ENCODE peak calls at places on chromosomes 6 and 20, in four cellular contexts. J, C, Z and B are unnamed samples.

GRCh38 chr20:32762754-32763201 is 593 bp downstream of the DNMT3B start:
- DNase-seq in J (no peak), C (no peak), Z (peak), B (no peak)

GRCh38 chr6:42166444-42167141 is 6.6 kb upstream of the GUCA1A start:
- DNase-seq in J (no peak), C (peak), Z (peak), B (peak)

GRCh38 chr20:61280217-61280980 is 28.3 kb downstream of the CDH4 start:
- DNase-seq in J (no peak), C (no peak), Z (no peak), B (no peak)

GRCh38 chr20:56974499-56975250 is 291.8 kb downstream of the BMP7 start:
- DNase-seq in J (no peak), C (peak), Z (peak), B (peak)

GRCh38 chr6:9025796-9026195 is 590.5 kb upstream of the SLC35B3 start:
- DNase-seq in J (no peak), C (no peak), Z (peak), B (no peak)

GRCh38 chr6:42315991-42316378 is 98.3 kb upstream of the MRPS10 start:
- DNase-seq in J (no peak), C (no peak), Z (peak), B (peak)

GRCh38 chr6:62775427-62776022 is 435.7 kb upstream of the FKBP1C start:
- DNase-seq in J (no peak), C (no peak), Z (peak), B (no peak)

GRCh38 chr6:159116343-159116742 is 52.9 kb upstream of the FNDC1 start:
- DNase-seq in J (peak), C (no peak), Z (no peak), B (no peak)

GRCh38 chr6:39167866-39168625 is 53.1 kb upstream of the SAYSD1 start:
- DNase-seq in J (no peak), C (no peak), Z (no peak), B (no peak)

GRCh38 chr20:53786071-53786444 is 192.4 kb upstream of the ZNF217 start:
- DNase-seq in J (no peak), C (no peak), Z (no peak), B (no peak)

GRCh38 chr6:11763460-11764249 is 14.9 kb downstream of the ADTRP start:
- DNase-seq in J (no peak), C (no peak), Z (no peak), B (no peak)

GRCh38 chr6:11764250-11764604 is 14.4 kb downstream of the ADTRP start:
- DNase-seq in J (no peak), C (no peak), Z (no peak), B (no peak)

GRCh38 chr6:11767458-11767857 is 11.1 kb downstream of the ADTRP start:
- DNase-seq in J (no peak), C (no peak), Z (no peak), B (no peak)

GRCh38 chr6:11766589-11767450 is 11.8 kb downstream of the ADTRP start:
- DNase-seq in J (no peak), C (no peak), Z (peak), B (peak)

DNA sequence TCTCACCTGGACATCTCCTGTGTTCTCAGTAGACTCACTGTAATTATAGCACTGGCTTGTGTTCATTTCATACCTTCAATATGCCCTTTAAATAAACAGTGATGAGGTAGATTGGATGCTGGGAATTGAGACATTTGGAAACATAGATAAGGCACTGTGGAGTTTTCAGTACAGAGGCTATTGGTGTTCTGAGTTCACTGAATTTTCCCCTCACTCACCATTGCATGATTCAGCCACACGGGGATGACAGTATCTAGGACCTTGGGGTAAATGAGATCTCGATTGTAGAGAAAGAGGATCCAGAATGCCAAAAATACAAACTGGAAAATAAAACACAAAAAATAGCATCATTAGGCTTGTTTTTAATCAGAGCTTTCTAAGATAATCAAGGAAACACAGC is 12.5 kb downstream of the ADTRP start:
- DNase-seq in J (no peak), C (no peak), Z (no peak), B (no peak)
- TF ChIP-seq CTCF in J (no peak), C (no peak), Z (no peak), B (peak)

GRCh38 chr6:80132942-80133517 is 26.6 kb downstream of the BCKDHB start:
- DNase-seq in J (peak), C (peak), Z (peak), B (peak)
- TF ChIP-seq CTCF in J (peak), C (peak), Z (peak), B (peak)

GRCh38 chr20:51160011-51160410 is 137.1 kb upstream of the KCNG1 start:
- DNase-seq in J (no peak), C (no peak), Z (no peak), B (no peak)

GRCh38 chr20:51158226-51158625 is 135.3 kb upstream of the KCNG1 start:
- DNase-seq in J (no peak), C (no peak), Z (no peak), B (no peak)

GRCh38 chr20:51160821-51161220 is 137.9 kb upstream of the KCNG1 start:
- DNase-seq in J (no peak), C (no peak), Z (no peak), B (no peak)

GRCh38 chr20:51156796-51157119 is 133.9 kb upstream of the KCNG1 start:
- DNase-seq in J (no peak), C (no peak), Z (no peak), B (no peak)

DNA sequence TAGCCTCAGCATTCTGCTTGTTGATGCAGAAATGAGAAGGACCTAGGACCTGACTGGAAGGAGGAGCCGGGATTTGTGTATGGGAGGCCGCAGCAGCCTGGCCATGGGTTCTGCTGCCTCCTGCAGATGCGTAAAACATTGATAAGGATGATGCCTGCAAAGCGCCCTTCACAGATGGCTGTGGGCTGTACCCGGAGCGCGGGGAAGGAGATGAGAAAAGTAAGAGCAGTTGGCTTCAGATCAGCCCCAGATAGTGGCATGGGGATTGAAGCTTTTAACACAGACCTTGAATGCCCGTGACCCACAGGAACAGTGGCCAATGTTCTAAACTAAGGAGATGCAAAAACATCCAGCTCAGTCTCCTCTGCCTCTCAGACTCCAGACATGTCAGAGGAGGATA is 136.4 kb upstream of the KCNG1 start:
- DNase-seq in J (no peak), C (no peak), Z (no peak), B (no peak)
- TF ChIP-seq CTCF in J (no peak), C (no peak), Z (no peak), B (no peak)

GRCh38 chr20:42193119-42193518 is 574.9 kb upstream of the CHD6 start:
- DNase-seq in J (no peak), C (no peak), Z (no peak), B (no peak)

GRCh38 chr20:42192321-42192720 is 574.1 kb upstream of the CHD6 start:
- DNase-seq in J (no peak), C (no peak), Z (no peak), B (no peak)

GRCh38 chr20:42190084-42190483 is 571.9 kb upstream of the CHD6 start:
- DNase-seq in J (no peak), C (no peak), Z (no peak), B (no peak)

GRCh38 chr20:42186337-42186736 is 568.2 kb upstream of the CHD6 start:
- DNase-seq in J (no peak), C (no peak), Z (no peak), B (no peak)

DNA sequence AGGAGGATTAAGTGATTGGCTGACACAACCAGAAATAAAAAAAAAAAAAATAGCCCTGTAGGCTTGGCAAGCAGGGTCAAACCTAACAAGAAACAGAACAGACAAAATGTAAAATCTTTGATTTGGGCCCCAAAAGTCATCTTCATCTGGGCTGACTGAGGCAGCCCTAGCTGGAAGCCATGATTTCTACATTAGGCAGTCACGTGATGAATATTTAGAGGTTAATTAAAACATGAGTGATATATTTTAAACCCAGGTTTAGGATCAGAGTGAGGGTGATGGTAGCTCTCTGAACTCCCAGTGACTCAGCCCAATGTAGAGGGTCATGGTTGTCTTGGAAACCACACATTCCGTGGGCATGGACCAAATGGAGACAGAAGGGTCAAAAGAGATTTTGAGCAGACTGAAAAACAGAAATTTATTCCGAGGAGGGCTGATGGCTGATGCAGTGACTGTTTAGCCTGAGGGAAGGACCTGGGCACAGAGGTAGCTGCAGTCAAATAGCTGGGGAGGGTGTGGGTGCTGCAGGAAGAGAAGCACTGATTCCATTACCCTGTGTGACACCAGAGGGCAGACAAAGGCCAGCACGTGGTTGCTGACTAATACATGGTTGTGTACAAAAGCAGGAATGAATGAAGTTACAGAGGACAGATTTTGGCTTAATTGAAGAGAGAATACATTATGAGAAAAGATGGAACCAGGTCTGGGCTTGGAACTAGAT is 573.1 kb upstream of the CHD6 start:
- DNase-seq in J (no peak), C (no peak), Z (no peak), B (no peak)
- TF ChIP-seq CTCF in J (no peak), C (no peak), Z (no peak), B (no peak)

GRCh38 chr6:32255212-32256153 is 31.6 kb upstream of the NOTCH4 start:
- DNase-seq in J (peak), C (peak), Z (peak), B (peak)
- TF ChIP-seq CTCF in J (peak), C (peak), Z (peak), B (peak)

GRCh38 chr20:50646483-50646996 is 44.8 kb downstream of the RIPOR3 start:
- DNase-seq in J (no peak), C (no peak), Z (peak), B (no peak)
- TF ChIP-seq CTCF in J (peak), C (no peak), Z (peak), B (peak)

GRCh38 chr6:133241088-133241900 is at the start of gene EYA4:
- DNase-seq in J (no peak), C (peak), Z (peak), B (no peak)
- TF ChIP-seq CTCF in J (no peak), C (no peak), Z (no peak), B (no peak)

GRCh38 chr6:21679761-21680265 is 86.3 kb downstream of the SOX4 start:
- DNase-seq in J (no peak), C (no peak), Z (peak), B (peak)
- TF ChIP-seq CTCF in J (no peak), C (no peak), Z (no peak), B (no peak)

DNA sequence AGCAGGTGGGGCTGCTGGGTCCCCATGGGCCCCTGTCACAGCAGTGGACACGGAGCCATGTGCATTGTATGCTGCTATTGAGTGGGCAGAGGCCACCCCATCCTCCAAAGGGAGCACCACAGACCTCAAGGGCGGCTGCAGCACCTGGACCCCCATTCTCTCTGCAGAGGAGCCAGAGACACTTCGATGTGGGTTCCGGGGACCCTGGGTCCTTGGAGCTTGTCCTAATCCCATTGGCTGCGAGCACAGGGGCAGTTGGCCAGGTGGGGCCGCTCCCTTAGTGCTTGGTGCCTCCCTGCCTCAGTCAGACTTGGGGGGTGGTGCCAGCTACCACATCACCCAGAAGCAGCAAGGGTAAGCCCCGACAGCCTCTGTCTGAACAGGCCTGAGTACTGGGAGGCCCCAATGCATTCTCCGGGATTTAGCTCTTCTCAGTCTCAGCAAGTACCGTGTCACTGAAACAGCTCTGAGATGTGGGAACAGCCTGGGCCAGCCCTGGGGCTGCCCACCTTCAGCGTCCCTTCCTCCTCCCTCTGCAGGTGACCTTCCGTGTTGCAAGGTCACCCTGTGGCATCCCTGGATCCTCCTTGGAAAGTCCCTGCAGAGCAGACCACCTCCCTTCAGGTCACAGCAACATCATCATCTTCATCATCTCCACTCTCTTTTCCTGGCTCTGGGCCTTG is 73.9 kb downstream of the GINS1 start:
- DNase-seq in J (no peak), C (no peak), Z (no peak), B (no peak)
- TF ChIP-seq CTCF in J (no peak), C (no peak), Z (no peak), B (peak)

GRCh38 chr6:137358273-137358672 is 135.9 kb downstream of the OLIG3 start:
- DNase-seq in J (no peak), C (no peak), Z (no peak), B (no peak)
- TF ChIP-seq CTCF in J (no peak), C (no peak), Z (no peak), B (no peak)